ENCODE peak calls at places on chromosomes 6 and 20, in six cellular contexts. A, U, O, V, L and H are unnamed samples.

GRCh38 chr20:36396340-36396739 is 90.2 kb downstream of the DLGAP4 start:
- DNase-seq in U (no peak), A (no peak), O (no peak), V (no peak), L (no peak), H (no peak)

GRCh38 chr6:33797635-33798342 is 6.0 kb downstream of the MLN start:
- DNase-seq in V (no peak), O (no peak), A (no peak), U (no peak), L (no peak), H (no peak)

GRCh38 chr6:63864934-63865333 is 229.3 kb downstream of the PHF3 start:
- DNase-seq in A (no peak), L (no peak), O (no peak), V (no peak), U (no peak), H (no peak)

GRCh38 chr6:158536891-158537798 is 22.7 kb upstream of the TMEM181 start:
- DNase-seq in O (peak), U (no peak), V (peak), A (peak), L (peak), H (no peak)

GRCh38 chr20:50574586-50574985 is 64.4 kb downstream of the PTPN1 start:
- DNase-seq in L (no peak), U (no peak), V (no peak), O (no peak), A (no peak), H (no peak)

GRCh38 chr6:125124250-125124777 is 29.3 kb upstream of the TPD52L1 start:
- DNase-seq in O (no peak), A (no peak), L (no peak), U (no peak), V (no peak), H (no peak)

GRCh38 chr6:136378888-136379287 is 89.2 kb upstream of the BCLAF1 start:
- DNase-seq in A (no peak), V (no peak), O (no peak), U (peak), L (no peak), H (no peak)

GRCh38 chr20:31713312-31714049 is 9.2 kb downstream of the BCL2L1 start:
- DNase-seq in L (no peak), V (peak), A (peak), O (no peak), U (peak), H (peak)

GRCh38 chr6:11288065-11288464 is 55.6 kb upstream of the NEDD9 start:
- DNase-seq in L (no peak), U (no peak), A (no peak), O (no peak), V (no peak), H (peak)

GRCh38 chr20:36447101-36447500 is 94.2 kb upstream of the MYL9 start:
- DNase-seq in O (no peak), U (no peak), A (no peak), V (no peak), L (peak), H (peak)

GRCh38 chr6:12890171-12890790 is 173.7 kb downstream of the PHACTR1 start:
- DNase-seq in A (no peak), U (no peak), O (no peak), L (peak), V (peak), H (peak)

GRCh38 chr6:82057846-82058554 is 189.5 kb downstream of the IBTK start:
- DNase-seq in A (no peak), O (no peak), V (no peak), L (no peak), U (peak), H (no peak)

GRCh38 chr6:17945575-17945974 is 41.9 kb downstream of the KIF13A start:
- DNase-seq in U (no peak), L (no peak), O (no peak), V (no peak), A (no peak), H (no peak)

GRCh38 chr6:84280030-84280429 is 52.6 kb upstream of the CEP162 start:
- DNase-seq in O (no peak), V (no peak), L (no peak), U (peak), A (peak), H (peak)

GRCh38 chr20:51660741-51661608 is 107.2 kb downstream of the ATP9A start:
- DNase-seq in O (no peak), U (peak), L (no peak), V (no peak), A (peak), H (peak)

GRCh38 chr6:27893059-27893835 is 18.9 kb downstream of the OR2B2 start:
- DNase-seq in O (peak), L (peak), A (peak), V (peak), U (peak), H (peak)

GRCh38 chr6:27892596-27893058 is 19.6 kb downstream of the OR2B2 start:
- DNase-seq in V (no peak), L (no peak), U (peak), O (no peak), A (no peak), H (no peak)

GRCh38 chr6:27894839-27895762 is 17.1 kb downstream of the OR2B2 start:
- DNase-seq in O (peak), A (peak), U (peak), L (no peak), V (peak), H (peak)

GRCh38 chr6:27896398-27896796 is 15.8 kb downstream of the OR2B2 start:
- DNase-seq in L (no peak), A (no peak), O (no peak), U (no peak), V (no peak), H (no peak)

DNA sequence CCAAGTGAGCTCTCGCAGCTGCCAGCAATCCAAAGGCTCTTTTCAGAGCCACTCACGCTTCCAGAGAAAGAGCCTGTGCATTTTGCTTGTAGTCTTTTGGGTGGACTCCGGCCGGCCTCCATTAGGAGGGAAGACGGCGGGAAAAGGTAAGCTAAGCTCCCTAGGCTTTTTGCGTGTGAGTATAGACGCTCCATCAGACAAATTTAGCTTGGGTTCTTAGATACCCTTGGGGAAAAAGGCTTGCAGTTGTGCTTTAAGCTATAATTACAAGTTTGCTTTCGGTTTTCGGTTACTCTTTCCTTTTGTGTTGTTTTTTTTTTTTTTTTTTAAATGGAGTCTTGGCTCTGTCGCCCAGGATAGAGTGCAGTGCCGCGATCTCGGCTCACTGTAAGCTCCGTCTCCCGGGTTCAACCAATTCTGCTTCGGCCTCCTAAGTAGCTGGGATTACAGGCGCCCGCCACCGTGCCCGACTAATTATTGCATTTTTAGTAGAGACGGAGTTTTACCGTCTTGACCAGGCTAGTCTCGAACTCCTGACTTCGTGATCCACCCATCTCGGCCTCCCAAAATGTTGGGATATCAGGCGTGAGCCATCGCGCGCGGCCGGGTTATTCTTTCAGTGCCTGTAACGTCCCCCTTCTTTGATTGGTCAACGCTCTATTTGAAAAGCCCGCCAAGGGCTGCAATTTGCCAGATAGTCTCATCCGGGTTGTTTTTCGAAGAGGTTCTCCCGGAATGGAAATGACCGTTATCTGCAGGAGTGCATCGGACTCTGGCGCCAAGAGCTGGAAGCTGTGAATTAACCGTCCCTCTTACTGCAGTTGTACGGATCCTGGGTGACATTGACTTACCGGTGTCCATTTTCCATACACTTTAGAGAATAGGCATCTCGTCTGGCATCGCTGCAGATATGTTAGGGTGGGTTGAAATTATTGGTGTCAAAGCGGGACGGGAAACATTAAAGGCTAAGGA is 18.1 kb downstream of the OR2B2 start:
- DNase-seq in U (peak), V (peak), A (peak), L (no peak), O (peak), H (peak)
- H3K4ac ChIP-seq in U (peak), V (peak), A (no peak), L (peak), O (no peak), H (peak)

GRCh38 chr6:128403618-128404444 is 116.6 kb downstream of the PTPRK start:
- DNase-seq in V (no peak), A (no peak), U (no peak), L (no peak), O (no peak), H (no peak)
- H3K14ac ChIP-seq in V (no peak), A (no peak), U (no peak), L (no peak), O (no peak), H (no peak)

GRCh38 chr6:31172973-31173384 is 2.5 kb upstream of the POU5F1 start:
- DNase-seq in U (no peak), O (no peak), V (peak), A (no peak), L (peak), H (no peak)
- H3K4ac ChIP-seq in U (no peak), O (no peak), V (no peak), A (no peak), L (peak), H (no peak)

DNA sequence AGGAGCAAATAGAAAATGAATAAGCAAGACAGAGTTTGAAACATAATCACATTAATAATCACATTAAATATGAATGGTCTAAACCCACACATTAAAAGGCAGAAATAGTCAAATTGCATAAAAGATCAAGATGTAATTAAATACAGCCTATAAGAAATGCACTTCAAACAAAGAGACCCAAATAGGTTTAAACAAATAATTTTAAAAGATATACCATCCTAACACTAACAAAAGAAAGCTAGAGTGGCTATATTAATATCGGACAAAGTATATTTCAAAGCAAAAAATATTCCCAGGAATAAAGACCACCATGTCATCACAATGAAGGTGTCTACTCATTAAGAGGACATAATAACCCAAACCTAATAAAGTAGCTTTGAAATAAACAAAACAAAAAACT is 140.2 kb downstream of the WDR27 start:
- DNase-seq in V (no peak), L (no peak), A (no peak), U (no peak), O (no peak), H (no peak)
- H3K14ac ChIP-seq in V (no peak), L (no peak), A (no peak), U (no peak), O (no peak), H (no peak)

GRCh38 chr6:157241411-157241979 is 81.8 kb downstream of the TMEM242 start:
- DNase-seq in L (no peak), V (no peak), U (no peak), O (no peak), A (no peak), H (no peak)

GRCh38 chr6:157244175-157244574 is 79.1 kb downstream of the TMEM242 start:
- DNase-seq in V (no peak), A (peak), U (peak), L (no peak), O (no peak), H (no peak)

GRCh38 chr6:157240960-157241311 is 82.4 kb downstream of the TMEM242 start:
- DNase-seq in U (no peak), V (no peak), L (no peak), A (no peak), O (no peak), H (no peak)

GRCh38 chr6:157244780-157245179 is 78.5 kb downstream of the TMEM242 start:
- DNase-seq in U (no peak), O (no peak), V (no peak), A (no peak), L (no peak), H (no peak)

DNA sequence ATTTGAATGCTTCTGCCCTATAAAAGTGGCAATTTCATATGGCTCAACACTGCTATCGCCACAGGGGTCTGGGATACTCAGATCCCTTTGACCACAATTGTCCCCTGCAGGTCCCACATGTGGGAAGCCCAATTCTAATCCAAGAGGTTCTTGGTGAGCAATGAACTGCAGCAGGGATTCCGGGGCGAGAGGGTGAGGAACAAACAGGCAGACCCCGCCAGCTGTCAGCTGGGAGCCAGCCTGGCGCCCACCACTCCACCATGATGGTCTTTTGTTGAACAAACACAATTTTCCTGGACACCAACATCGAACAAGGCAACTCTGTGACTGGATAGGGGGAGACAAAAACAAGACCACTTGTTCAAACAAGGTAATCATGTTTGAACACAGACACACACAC is 80.5 kb downstream of the TMEM242 start:
- DNase-seq in O (no peak), A (no peak), L (no peak), V (no peak), U (no peak), H (no peak)
- H3K4ac ChIP-seq in O (no peak), A (no peak), L (no peak), V (no peak), U (no peak), H (no peak)

DNA sequence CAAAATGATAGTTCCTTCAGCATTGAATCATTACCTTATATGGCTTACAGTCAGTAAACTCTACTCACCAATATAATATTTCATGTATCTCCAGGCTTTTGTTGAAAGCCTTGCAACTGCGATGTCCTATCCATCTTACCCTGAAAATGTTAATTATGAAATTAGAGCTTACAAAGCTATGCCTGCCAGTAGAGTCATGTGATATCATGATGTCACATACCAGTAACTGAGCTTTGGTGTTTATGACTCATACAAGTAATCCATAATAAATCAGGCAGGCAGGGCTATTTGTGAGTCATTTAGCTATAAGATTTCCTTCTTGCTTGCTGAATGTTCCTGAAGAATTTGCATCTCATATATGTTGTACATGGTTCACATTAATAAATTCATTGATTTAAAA is 44.9 kb upstream of the FAM83B start:
- DNase-seq in L (no peak), O (no peak), V (no peak), A (peak), U (peak), H (peak)
- H3K14ac ChIP-seq in L (no peak), O (no peak), V (no peak), A (no peak), U (peak), H (no peak)

DNA sequence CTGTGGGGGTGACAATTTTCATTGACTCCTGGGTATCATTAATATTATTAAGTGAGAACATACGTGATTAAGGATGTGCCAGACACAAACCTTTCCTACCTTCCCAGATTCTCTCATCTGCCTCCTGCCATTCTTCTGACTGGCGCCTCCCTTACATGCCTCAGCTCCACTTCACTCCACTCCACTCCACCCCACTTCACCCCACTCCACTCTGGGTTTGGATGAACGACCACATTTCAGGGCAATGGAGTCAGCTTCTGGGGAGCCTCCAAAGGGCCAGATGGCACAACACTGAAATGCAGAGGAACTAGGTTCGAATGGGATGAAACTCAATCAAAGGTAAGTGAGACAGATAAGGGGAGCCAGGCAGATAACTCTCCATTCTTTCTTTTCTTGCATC is 40.5 kb upstream of the LRRC1 start:
- DNase-seq in L (no peak), U (no peak), V (no peak), A (no peak), O (no peak), H (no peak)
- H3K4ac ChIP-seq in L (no peak), U (no peak), V (no peak), A (no peak), O (no peak), H (no peak)

DNA sequence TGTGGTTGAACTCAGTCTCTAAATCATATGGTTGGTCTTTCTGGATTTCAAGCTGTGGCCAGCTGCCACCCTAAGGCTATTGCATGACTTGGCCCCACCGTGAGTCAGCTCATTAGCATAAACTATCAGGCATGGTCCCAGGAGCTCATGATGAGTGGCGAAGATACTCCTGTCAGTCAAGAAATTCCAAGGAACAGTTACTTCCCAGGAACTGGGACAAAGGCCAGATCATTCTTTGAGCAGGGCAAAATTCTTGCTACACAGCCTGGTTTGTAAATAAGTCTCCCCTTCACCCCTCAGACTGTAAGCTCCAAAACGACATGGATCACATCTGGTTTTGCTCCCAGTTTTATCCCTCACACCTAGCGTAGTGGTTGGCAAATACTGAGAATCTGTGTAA is 33.0 kb upstream of the KIAA1586 start:
- DNase-seq in V (no peak), A (peak), U (peak), L (no peak), O (no peak), H (peak)
- H3K14ac ChIP-seq in V (no peak), A (no peak), U (no peak), L (no peak), O (no peak), H (no peak)

DNA sequence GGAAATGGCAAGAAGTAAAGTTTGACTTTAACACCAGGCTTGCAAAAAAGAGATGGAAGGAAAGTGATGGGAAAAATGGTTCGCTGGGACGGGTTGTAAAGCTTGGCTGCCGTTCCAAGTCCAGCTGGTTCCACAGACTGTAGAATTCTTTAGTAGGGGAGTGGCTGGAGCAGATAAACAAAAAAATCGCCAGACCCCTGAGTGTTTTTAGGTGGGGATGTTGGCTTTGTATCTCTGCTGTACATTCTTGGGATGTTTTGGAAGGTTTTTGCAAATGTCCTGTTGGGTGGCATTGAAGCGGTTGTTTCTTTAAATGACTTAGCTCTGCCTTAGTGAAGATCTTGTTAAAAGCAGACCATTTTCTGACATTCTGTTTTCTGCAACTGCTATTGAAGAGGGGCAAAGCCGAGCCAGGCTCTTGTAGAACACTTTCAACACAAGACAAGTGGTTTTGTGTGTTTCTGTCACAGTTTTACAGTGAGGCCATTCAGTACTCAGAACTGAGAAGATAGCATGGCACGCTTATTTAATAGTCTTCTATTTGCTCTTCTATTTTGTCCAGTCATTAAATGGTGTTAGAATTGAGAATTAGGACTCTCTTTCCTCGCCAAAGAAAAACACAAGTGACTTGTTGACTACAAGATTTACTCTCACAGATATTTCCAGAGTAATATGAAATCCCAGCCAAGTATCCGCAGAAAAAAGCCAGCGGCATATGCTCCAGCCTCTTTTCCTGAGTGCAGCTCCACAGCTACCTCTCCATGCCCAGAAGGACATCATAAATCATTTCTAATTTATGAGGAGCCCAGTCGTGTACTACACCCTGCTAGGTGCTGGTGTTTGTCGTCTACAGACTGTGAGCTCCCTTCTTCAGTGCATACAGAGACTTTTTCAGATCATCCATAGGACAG is 65.7 kb downstream of the PHACTR2 start:
- DNase-seq in O (no peak), L (no peak), A (peak), U (peak), V (no peak), H (no peak)
- H3K4ac ChIP-seq in O (no peak), L (peak), A (no peak), U (peak), V (no peak), H (peak)